ENCODE peak calls at places on chromosome X, in seven cellular contexts. G is Calu3, M is cardiac muscle cell, T is GM13977, N is astrocyte of the spinal cord, D is IMR-90, B is cardiac fibroblast. C is an unnamed sample.

GRCh38 chrX:97000682-97001393 is 117.1 kb downstream of the RPA4 start:
- DNase-seq in G (no peak), M (no peak), T (no peak), N (no peak), D (no peak), B (no peak), C (no peak)

GRCh38 chrX:101057095-101057714 is 5.3 kb upstream of the TRMT2B start:
- DNase-seq in G (no peak), M (no peak), T (peak; percentile 55), N (peak; percentile 28), D (peak; percentile 68), B (peak; percentile 45), C (peak; percentile 13)

GRCh38 chrX:357693-358471 is 28.8 kb downstream of the PPP2R3B start:
- DNase-seq in G (no peak), M (no peak), T (no peak), N (peak; percentile 29), D (peak; percentile 60), B (peak; percentile 37), C (peak; percentile 13)

GRCh38 chrX:23662853-23663252 is 4.4 kb upstream of the PRDX4 start:
- DNase-seq in G (no peak), M (no peak), T (peak; percentile 61), N (no peak), D (peak; percentile 86), B (peak; percentile 17), C (peak; percentile 4)

GRCh38 chrX:23871905-23872546 is 35.7 kb downstream of the APOO start:
- DNase-seq in G (no peak), M (no peak), T (no peak), N (no peak), D (no peak), B (no peak), C (no peak)

GRCh38 chrX:72126539-72127140 is 5.1 kb downstream of the RTL5 start:
- DNase-seq in G (peak; percentile 84), M (peak; percentile 79), T (peak; percentile 85), N (peak; percentile 80), D (peak; percentile 80), B (peak; percentile 95), C (peak; percentile 85)

GRCh38 chrX:42219231-42219630 is 295.9 kb upstream of the CASK start:
- DNase-seq in G (no peak), M (no peak), T (no peak), N (no peak), D (no peak), B (no peak), C (no peak)

GRCh38 chrX:1463581-1464281 is 11.0 kb upstream of the ASMTL start:
- DNase-seq in G (no peak), M (no peak), T (no peak), N (no peak), D (no peak), B (no peak), C (no peak)

GRCh38 chrX:151713859-151714258 is 2.0 kb upstream of the FATE1 start:
- DNase-seq in G (peak; percentile 62), M (peak; percentile 20), T (peak; percentile 42), N (no peak), D (no peak), B (peak; percentile 13), C (peak; percentile 47)
- TF ChIP-seq CTCF in G (peak; percentile 56), M (peak; percentile 33), T (peak; percentile 55), N (peak; percentile 36), D (peak; percentile 25), B (peak; percentile 28), C (peak; percentile 33)

DNA sequence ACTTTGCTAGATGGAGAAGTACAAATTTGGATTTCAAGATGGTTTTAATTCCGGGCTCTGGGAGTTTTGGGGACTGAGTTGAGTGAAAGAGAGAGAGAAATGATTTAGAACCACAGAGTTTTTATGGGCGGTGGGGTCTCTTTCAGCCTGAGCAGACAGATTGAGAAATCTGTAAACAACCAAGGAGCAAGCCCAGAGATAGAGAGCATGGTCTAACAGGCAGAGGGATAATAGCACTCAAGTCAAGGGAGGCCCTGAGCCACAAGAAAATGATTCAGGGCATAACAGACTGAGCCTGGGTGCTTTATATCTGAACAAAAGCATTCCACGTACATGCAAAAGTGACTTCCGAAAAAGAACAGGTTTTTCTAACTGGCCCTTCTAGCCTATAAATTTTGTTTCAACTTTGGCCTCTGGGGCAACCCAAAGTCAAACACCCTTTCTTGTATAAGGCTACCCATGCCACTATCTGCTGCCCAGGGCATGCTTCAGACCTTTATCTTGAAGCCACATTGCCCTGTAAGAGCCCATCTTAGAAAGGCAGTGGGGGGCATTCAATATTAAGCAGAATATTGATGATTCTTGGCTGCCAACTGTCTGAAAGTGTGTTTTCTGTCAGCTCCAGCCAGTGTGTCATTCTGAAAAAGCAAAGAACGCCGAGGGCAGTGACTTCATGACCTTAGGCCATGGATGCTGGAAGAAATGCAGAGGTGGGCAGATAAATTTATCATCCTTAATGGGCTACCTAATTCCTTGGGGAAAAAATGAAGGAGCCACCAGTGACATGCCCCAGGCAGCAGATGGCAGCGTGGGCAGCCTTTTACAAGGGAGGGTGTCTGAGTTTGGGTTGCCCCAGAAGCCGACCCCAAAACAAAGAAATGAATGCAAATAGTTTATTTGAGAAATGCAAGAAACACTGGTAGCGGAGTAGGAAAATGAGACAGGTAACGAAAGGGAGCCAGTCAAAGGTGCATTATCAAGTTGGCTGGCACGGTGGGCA is 637.6 kb downstream of the MID1IP1 start:
- DNase-seq in G (no peak), M (no peak), T (no peak), N (no peak), D (no peak), B (no peak), C (no peak)
- TF ChIP-seq CTCF in G (no peak), M (no peak), T (peak; percentile 45), N (no peak), D (no peak), B (no peak), C (no peak)

GRCh38 chrX:108396188-108396885 is 41.9 kb downstream of the COL4A6 start:
- DNase-seq in G (no peak), M (peak; percentile 11), T (no peak), N (no peak), D (peak; percentile 38), B (no peak), C (peak; percentile 65)
- TF ChIP-seq CTCF in G (no peak), M (no peak), T (no peak), N (no peak), D (no peak), B (no peak), C (no peak)

GRCh38 chrX:94751611-94752010 is 1077.6 kb downstream of the FAM133A start:
- DNase-seq in G (no peak), M (no peak), T (no peak), N (no peak), D (no peak), B (no peak), C (peak; percentile 11)
- TF ChIP-seq CTCF in G (no peak), M (no peak), T (no peak), N (no peak), D (no peak), B (no peak), C (no peak)

DNA sequence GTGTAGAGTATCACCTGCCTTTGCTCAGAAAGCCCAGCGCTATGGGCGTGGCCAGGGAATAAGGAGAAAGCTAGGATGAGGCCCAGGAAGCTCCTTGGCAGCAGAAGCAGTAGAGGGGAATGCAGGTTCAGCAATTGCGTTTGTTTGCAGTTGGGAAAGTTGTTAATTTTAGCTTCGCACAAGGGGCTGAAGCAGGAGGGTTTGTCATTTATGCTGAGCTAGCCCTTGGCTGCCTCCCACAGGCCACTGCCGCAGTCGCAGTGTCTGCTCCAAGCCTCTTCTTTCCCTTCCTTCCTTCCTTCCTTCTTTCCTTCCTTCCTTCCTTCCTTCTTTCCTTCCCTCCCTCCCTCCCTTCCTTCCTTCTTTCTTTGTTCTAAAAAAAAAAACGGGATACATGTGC is 21.5 kb downstream of the FRMPD3 start:
- DNase-seq in G (no peak), M (peak; percentile 36), T (no peak), N (no peak), D (no peak), B (no peak), C (no peak)
- TF ChIP-seq CTCF in G (no peak), M (no peak), T (no peak), N (no peak), D (no peak), B (no peak), C (no peak)

GRCh38 chrX:47577901-47578300 is 4.3 kb upstream of the TIMP1 start:
- DNase-seq in G (no peak), M (no peak), T (no peak), N (no peak), D (no peak), B (no peak), C (no peak)

GRCh38 chrX:47576021-47576898 is 6.0 kb upstream of the TIMP1 start:
- DNase-seq in G (no peak), M (no peak), T (no peak), N (no peak), D (no peak), B (no peak), C (no peak)

GRCh38 chrX:47578692-47579091 is 3.5 kb upstream of the TIMP1 start:
- DNase-seq in G (no peak), M (no peak), T (no peak), N (no peak), D (no peak), B (no peak), C (no peak)

GRCh38 chrX:47579537-47579936 is 2.7 kb upstream of the TIMP1 start:
- DNase-seq in G (no peak), M (no peak), T (peak; percentile 69), N (peak; percentile 70), D (peak; percentile 90), B (peak; percentile 70), C (peak; percentile 91)

DNA sequence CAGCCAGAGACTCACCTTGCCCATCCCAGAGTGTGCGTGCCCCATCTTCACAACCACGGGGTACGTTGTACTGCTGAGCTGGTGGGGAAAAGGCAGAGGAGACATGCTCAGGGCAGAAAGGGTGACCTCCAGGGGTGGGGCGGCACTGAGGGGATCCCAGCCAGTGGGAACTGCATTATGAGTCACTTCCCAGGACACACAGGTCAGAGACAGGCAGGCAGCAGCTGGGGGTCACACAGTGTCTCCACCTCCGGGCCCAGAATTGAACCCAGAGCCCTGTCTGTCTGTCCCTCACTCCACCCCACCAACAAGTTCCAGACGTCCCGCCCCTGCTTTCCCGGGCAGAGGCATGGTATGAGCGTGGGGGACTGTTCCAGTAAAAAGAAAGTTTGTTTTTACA is 4.8 kb upstream of the TIMP1 start:
- DNase-seq in G (no peak), M (no peak), T (no peak), N (no peak), D (no peak), B (peak; percentile 52), C (no peak)
- TF ChIP-seq CTCF in G (no peak), M (no peak), T (no peak), N (no peak), D (no peak), B (no peak), C (no peak)

GRCh38 chrX:77014655-77015377 is 432.4 kb upstream of the FGF16 start:
- DNase-seq in G (no peak), M (peak; percentile 60), T (no peak), N (peak; percentile 71), D (no peak), B (no peak), C (no peak)
- TF ChIP-seq CTCF in G (no peak), M (no peak), T (no peak), N (no peak), D (no peak), B (no peak), C (no peak)

GRCh38 chrX:11212741-11213140 is 80.5 kb upstream of the AMELX start:
- DNase-seq in G (no peak), M (no peak), T (no peak), N (no peak), D (no peak), B (no peak), C (no peak)
- TF ChIP-seq CTCF in G (no peak), M (no peak), T (no peak), N (no peak), D (no peak), B (no peak), C (no peak)

GRCh38 chrX:7068939-7069367 is 78.6 kb upstream of the STS start:
- DNase-seq in G (no peak), M (peak; percentile 9), T (no peak), N (no peak), D (no peak), B (no peak), C (peak; percentile 90)
- TF ChIP-seq CTCF in G (no peak), M (peak; percentile 42), T (peak; percentile 53), N (peak; percentile 51), D (no peak), B (peak; percentile 36), C (peak; percentile 40)

C was measured in MCF 10A.